ENCODE peak calls at places on chromosomes 13 and 19, in eight cellular contexts. S, I, A, H, F, J, U and T are unnamed samples.

GRCh38 chr19:16397791-16398529 is 73.3 kb downstream of the KLF2 start:
- DNase-seq in S (no peak), J (no peak), I (no peak), H (no peak), U (no peak), F (no peak), A (peak), T (no peak)

GRCh38 chr19:28425431-28425931 is 787.5 kb downstream of the UQCRFS1 start:
- DNase-seq in U (no peak), H (no peak), J (no peak), A (no peak), I (no peak), F (no peak), S (no peak), T (no peak)

GRCh38 chr13:73618275-73618865 is 515.8 kb downstream of the KLF12 start:
- DNase-seq in F (no peak), H (no peak), J (no peak), U (no peak), I (no peak), A (no peak), S (peak), T (no peak)

GRCh38 chr13:26971990-26972888 is 199.4 kb downstream of the USP12 start:
- DNase-seq in A (no peak), I (no peak), S (peak), U (peak), H (no peak), F (no peak), J (no peak), T (no peak)

GRCh38 chr19:13363954-13364353 is 142.3 kb downstream of the CACNA1A start:
- DNase-seq in F (no peak), A (no peak), U (no peak), H (no peak), I (no peak), S (no peak), J (no peak), T (no peak)

GRCh38 chr19:42280761-42281174 is 11.7 kb downstream of the CIC start:
- DNase-seq in U (no peak), H (no peak), S (no peak), I (peak), F (peak), J (no peak), A (no peak), T (no peak)

GRCh38 chr19:45419396-45419795 is 4.3 kb downstream of the ERCC1 start:
- DNase-seq in J (no peak), S (no peak), U (peak), H (no peak), A (no peak), F (peak), I (no peak), T (no peak)

GRCh38 chr13:99124695-99125334 is 75.8 kb upstream of the UBAC2 start:
- DNase-seq in F (no peak), A (peak), I (no peak), U (peak), H (peak), S (peak), J (no peak), T (no peak)

GRCh38 chr13:48595330-48596127 is 58.2 kb upstream of the CYSLTR2 start:
- DNase-seq in U (peak), J (peak), A (peak), H (peak), S (peak), I (peak), F (peak), T (no peak)

GRCh38 chr19:45137179-45137761 is 23.5 kb downstream of the NKPD1 start:
- DNase-seq in A (peak), I (no peak), J (no peak), S (no peak), H (no peak), U (peak), F (peak), T (no peak)

GRCh38 chr13:31956944-31957644 is 74.5 kb upstream of the FRY start:
- DNase-seq in S (no peak), A (no peak), I (no peak), U (no peak), H (no peak), J (no peak), F (no peak), T (no peak)

DNA sequence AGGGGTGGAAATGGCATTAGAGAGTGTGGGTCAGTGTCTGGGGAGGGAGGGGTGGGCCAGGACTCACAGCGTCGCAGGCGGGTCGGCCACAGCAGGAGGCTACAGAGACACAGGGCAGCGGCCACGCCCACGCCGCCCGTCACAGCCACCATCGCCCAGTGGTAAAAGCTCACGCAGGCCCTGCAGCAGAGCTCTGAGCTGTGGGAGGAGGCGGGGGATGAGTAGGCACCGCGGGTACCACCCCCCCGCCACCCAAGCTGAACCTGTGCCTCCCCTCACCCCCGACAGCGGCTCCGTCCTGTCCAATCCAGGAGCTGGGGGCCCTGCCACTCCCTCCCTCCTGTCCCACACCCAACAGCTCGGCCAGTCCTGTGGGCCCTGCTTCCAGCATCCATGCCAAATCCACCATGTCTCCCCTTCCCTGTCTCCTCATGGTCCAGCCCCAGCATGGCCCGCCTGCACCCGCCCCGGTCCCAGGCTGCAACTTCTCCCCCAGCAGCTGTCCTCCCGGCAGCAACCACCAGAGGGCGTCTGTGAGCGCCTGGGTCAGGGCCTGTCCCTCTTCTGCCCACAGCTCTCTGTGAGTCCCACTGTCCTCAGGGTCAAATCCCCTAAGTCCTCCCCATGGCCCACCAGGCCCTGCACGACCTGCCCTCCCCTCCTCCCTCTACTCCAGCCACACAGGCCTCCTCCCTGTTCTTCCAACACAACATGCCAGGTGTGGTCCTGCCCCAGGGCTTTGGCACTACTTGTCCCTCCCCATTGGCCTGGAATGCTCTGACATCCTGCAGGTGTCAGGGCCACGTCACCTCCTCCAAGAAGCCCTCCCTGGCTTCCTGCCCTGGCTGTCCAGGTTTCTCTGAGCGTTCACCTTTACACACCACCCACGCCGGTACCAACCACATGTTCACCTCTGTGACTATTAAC is 6.0 kb downstream of the TEKTIP1 start:
- DNase-seq in S (peak), A (peak), J (peak), I (peak), U (peak), F (peak), H (no peak), T (no peak)
- TF ChIP-seq CTCF in S (peak), A (peak), J (peak), I (peak), U (peak), F (peak), H (peak), T (peak)

DNA sequence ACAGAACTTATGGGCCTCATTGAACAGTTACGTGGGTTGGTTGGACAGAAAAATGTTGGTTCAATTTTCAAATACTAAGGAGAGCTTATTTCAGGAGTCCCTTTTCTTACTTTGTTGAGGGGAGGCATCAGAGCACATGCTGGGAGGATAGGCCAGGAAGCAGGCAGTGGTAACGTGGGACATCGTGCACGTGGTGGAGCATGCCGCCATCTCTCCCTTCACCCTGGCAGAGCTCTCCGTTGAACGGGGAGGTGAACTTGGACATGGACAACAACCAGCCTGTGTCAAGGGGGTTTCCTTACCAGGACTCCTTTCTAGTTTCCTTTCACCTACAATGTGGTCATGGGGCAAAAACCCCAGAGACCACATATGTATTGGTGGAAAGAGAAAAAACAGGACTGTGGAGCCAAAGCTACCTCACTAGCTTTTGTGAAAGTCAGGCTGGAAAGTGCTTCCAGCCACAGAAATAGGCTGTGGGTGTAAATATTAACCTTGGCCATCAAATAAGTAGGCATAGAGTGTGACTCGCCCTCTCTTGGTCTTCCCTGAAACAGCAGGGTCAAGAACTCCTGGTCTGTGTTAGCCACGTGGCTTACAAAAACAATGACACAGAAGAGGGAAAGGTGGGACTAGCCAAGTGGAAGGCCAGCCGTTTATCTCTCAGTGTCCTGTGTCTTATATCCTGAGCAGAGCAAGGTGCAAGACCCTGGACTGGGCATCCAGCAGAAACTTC is 14.4 kb downstream of the MICOS13 start:
- DNase-seq in J (no peak), H (peak), A (peak), I (no peak), S (peak), F (no peak), U (peak), T (no peak)
- TF ChIP-seq CTCF in J (no peak), H (peak), A (peak), I (no peak), S (peak), F (no peak), U (no peak), T (peak)

GRCh38 chr19:1277061-1277460 is 1.7 kb downstream of the FAM174C start:
- DNase-seq in H (no peak), A (no peak), S (no peak), J (no peak), I (peak), F (no peak), U (no peak), T (no peak)
- TF ChIP-seq CTCF in H (no peak), A (no peak), S (no peak), J (no peak), I (no peak), F (no peak), U (no peak), T (no peak)

GRCh38 chr13:92354583-92354982 is 872.0 kb upstream of the GPC6 start:
- DNase-seq in F (no peak), H (no peak), A (peak), I (no peak), S (no peak), U (no peak), J (no peak), T (peak)

DNA sequence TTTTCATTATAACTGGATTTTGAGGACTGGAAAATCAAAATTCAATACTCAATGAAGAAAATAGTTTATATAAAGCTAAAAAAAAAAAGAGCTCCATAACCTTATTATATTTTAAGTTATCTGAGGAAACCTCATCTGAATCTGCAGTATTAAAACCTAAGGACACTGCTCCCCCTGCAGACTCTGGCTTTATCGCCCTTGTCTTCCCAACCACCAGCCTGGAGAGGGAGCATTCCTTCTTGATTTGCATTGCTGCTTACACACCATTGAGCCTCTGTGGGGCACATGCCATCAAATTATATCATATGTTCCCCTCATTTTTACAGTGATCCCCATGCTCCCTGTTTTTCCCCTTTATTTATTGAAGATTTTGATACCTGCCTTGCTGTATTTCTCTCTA is 871.4 kb upstream of the GPC6 start:
- DNase-seq in F (no peak), J (no peak), I (no peak), U (no peak), S (peak), H (no peak), A (peak), T (no peak)
- TF ChIP-seq CTCF in F (no peak), J (peak), I (no peak), U (no peak), S (peak), H (no peak), A (peak), T (peak)

GRCh38 chr13:110061270-110061669 is 245.7 kb downstream of the COL4A1 start:
- DNase-seq in H (no peak), F (no peak), U (no peak), J (no peak), A (no peak), I (no peak), S (no peak), T (no peak)
- TF ChIP-seq CTCF in H (no peak), F (no peak), U (no peak), J (no peak), A (no peak), I (no peak), S (no peak), T (peak)

GRCh38 chr19:2724148-2724557 is 3.0 kb upstream of the DIRAS1 start:
- DNase-seq in S (no peak), I (no peak), U (no peak), F (no peak), A (no peak), J (no peak), H (no peak), T (no peak)
- TF ChIP-seq CTCF in S (no peak), I (no peak), U (peak), F (no peak), A (no peak), J (peak), H (no peak), T (peak)

DNA sequence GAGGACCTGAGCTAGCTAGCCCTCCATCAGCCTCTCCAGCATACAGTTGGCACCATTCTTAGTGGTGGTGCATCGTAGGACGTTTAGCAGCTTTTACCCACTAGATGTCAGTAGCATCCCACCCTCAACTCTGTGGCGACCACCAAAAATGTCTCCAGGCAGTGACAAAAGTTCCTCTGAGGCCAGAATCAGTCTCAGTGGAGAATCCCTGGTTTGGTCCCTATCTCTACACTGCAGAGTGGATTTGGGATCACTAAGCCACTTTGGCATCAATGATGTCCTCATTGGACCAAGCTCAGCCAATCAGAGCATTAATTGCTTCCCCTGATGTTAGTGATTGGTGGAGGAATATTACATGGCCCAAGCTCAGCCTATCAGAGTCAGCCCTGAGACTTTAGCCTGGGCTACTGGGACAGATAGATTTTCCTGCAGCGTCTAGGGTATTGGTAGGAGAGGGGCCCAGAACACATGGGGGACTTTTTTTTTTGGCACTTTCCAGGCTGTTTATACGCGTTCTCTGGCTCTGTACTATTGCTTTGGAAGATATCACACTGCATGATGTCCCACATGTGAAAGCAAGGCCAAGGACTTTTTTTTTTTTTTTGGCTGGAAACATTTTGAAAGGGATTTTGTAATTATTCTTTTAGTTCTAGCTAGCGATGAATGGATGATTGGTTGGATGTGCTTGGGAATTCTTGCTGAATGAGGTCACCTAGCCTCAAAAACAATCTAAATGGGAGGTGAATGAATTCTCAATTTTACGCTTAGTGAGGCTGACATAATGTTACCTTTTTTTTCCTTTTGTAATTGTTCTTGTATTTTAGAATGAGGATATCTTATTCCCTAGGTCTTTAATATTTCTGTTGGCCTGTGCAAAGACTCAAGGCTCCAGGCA is 7.0 kb downstream of the TMEM221 start:
- DNase-seq in F (no peak), S (peak), A (peak), H (no peak), I (no peak), U (peak), J (no peak), T (no peak)
- TF ChIP-seq CTCF in F (peak), S (peak), A (peak), H (peak), I (no peak), U (peak), J (peak), T (peak)

GRCh38 chr19:46798713-46799112 is 10.3 kb upstream of the SLC1A5 start:
- DNase-seq in J (no peak), S (no peak), H (no peak), F (no peak), I (no peak), U (no peak), A (no peak), T (no peak)
- TF ChIP-seq CTCF in J (no peak), S (no peak), H (no peak), F (no peak), I (no peak), U (no peak), A (no peak), T (no peak)

DNA sequence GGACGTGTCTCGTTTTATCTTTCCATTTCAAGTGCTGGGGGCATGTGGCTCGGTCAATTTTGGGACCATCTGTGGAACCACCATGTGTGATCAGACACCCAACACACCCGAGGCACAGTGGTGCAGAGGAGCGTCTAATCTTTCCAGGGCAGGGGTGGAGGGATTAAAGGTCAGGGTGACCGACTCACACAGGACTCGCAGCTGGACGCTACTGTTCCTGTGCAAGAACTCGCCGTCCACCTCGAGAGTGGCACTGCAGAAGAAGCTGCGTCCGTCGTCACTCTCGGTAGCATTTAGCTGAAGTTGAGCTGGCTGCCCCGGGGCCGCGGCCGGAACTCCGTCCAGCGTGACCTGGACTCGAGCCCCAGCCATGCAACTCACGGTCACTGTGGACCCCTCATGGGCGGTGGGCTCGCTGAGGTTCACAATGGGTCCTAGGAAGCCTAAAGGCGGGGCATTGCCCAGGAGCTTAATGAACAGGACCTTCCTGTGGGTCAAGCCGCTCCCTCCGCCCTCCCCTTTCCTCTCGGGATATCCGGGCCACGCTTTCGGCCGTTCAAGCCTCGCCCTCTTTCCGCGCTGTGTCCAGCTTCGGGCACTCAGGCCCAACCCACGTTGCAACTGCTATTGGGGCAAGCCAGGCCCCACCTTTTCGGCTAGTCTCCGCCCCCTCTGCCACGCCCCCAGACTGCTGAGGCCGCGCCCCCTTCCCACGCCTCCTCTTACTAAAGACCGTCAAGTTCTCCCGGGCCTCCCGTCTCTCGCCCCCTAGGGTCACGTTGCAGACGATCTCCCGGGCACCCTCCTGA is 1.2 kb upstream of the RAVER1 start:
- DNase-seq in S (peak), J (peak), A (peak), I (peak), F (peak), U (peak), H (peak), T (peak)
- TF ChIP-seq CTCF in S (no peak), J (peak), A (no peak), I (no peak), F (no peak), U (no peak), H (no peak), T (peak)